ENCODE peak calls at places on chromosome 14, in eight cellular contexts. P, N, E, A, H, R, S and O are unnamed samples.

GRCh38 chr14:26293909-26294308 is 303.9 kb downstream of the NOVA1 start:
- DNase-seq in R (no peak), A (no peak), N (no peak), S (no peak), H (no peak), P (no peak), E (no peak), O (no peak)

GRCh38 chr14:50800032-50800431 is 30.9 kb downstream of the NIN start:
- DNase-seq in A (peak; percentile 45), R (no peak), S (no peak), E (no peak), P (peak; percentile 65), H (no peak), N (no peak), O (no peak)

GRCh38 chr14:78202976-78203375 is 32.8 kb downstream of the NRXN3 start:
- DNase-seq in H (no peak), P (no peak), N (no peak), R (no peak), S (no peak), A (no peak), E (peak; percentile 16), O (no peak)

GRCh38 chr14:67050892-67051291 is 138.3 kb upstream of the GARIN2 start:
- DNase-seq in H (no peak), S (no peak), P (no peak), E (no peak), N (no peak), R (no peak), A (no peak), O (no peak)

GRCh38 chr14:93156693-93157369 is 27.9 kb downstream of the MOAP1 start:
- DNase-seq in N (no peak), P (no peak), R (no peak), S (no peak), H (no peak), A (no peak), E (no peak), O (no peak)

GRCh38 chr14:30362369-30363218 is 196.4 kb upstream of the G2E3 start:
- DNase-seq in H (no peak), S (no peak), E (no peak), P (no peak), A (no peak), R (no peak), N (no peak), O (no peak)

GRCh38 chr14:91115986-91116385 is 2.1 kb downstream of the DGLUCY start:
- DNase-seq in H (no peak), A (no peak), E (no peak), P (no peak), N (no peak), S (no peak), R (no peak), O (no peak)

GRCh38 chr14:92154283-92154942 is 32.6 kb downstream of the CPSF2 start:
- DNase-seq in P (peak; percentile 57), E (no peak), R (no peak), A (peak; percentile 37), H (no peak), N (no peak), S (no peak), O (peak; percentile 26)

GRCh38 chr14:36579573-36580140 is 2.8 kb downstream of the NKX2-8 start:
- DNase-seq in H (peak; percentile 34), E (no peak), A (no peak), R (no peak), N (no peak), P (no peak), S (no peak), O (no peak)

GRCh38 chr14:67285876-67286452 is 44.7 kb downstream of the PALS1 start:
- DNase-seq in S (no peak), A (peak; percentile 61), E (peak; percentile 11), P (peak; percentile 62), H (no peak), N (peak; percentile 72), R (no peak), O (peak; percentile 75)

GRCh38 chr14:68976160-68977067 is 2.7 kb downstream of the ACTN1 start:
- DNase-seq in N (peak; percentile 40), R (no peak), S (no peak), P (peak; percentile 69), A (peak; percentile 50), E (peak; percentile 44), H (peak; percentile 37), O (peak; percentile 19)

GRCh38 chr14:99807413-99808132 is 14.4 kb downstream of the EML1 start:
- DNase-seq in A (peak; percentile 62), P (peak; percentile 75), S (no peak), H (no peak), E (no peak), R (no peak), N (peak; percentile 74), O (peak; percentile 14)

GRCh38 chr14:77307099-77307496 is 13.6 kb downstream of the POMT2 start:
- DNase-seq in E (peak; percentile 57), S (no peak), A (no peak), P (peak; percentile 41), N (no peak), H (peak; percentile 54), R (no peak), O (peak; percentile 36)

GRCh38 chr14:50874842-50875241 is 3.0 kb downstream of the ABHD12B start:
- DNase-seq in P (no peak), E (no peak), H (no peak), R (no peak), S (no peak), A (no peak), N (no peak), O (no peak)

GRCh38 chr14:68774771-68775613 is 17.9 kb downstream of the ZFP36L1 start:
- DNase-seq in N (no peak), A (peak; percentile 43), E (peak; percentile 90), R (no peak), S (peak; percentile 31), H (no peak), P (peak; percentile 89), O (no peak)

GRCh38 chr14:36646664-36647416 is 14.8 kb upstream of the PAX9 start:
- DNase-seq in S (no peak), E (peak; percentile 38), A (no peak), H (peak; percentile 69), P (peak; percentile 42), N (no peak), R (no peak), O (no peak)

GRCh38 chr14:99350751-99351150 is 78.8 kb upstream of the BCL11B start:
- DNase-seq in S (peak; percentile 58), P (no peak), E (no peak), R (no peak), H (no peak), N (no peak), A (peak; percentile 3), O (no peak)

GRCh38 chr14:95561001-95561412 is 26.2 kb downstream of the GLRX5 start:
- DNase-seq in H (peak; percentile 96), P (peak; percentile 80), S (peak; percentile 88), A (peak; percentile 82), E (peak; percentile 73), N (peak; percentile 88), R (peak; percentile 78), O (peak; percentile 95)

GRCh38 chr14:75554482-75554881 is 23.9 kb upstream of the FLVCR2 start:
- DNase-seq in S (no peak), N (peak; percentile 21), H (no peak), A (peak; percentile 24), P (peak; percentile 18), R (no peak), E (peak; percentile 74), O (peak; percentile 48)

GRCh38 chr14:67395876-67396189 is 16.1 kb downstream of the PLEK2 start:
- DNase-seq in E (no peak), H (no peak), P (peak; percentile 46), S (no peak), N (no peak), R (no peak), A (no peak), O (no peak)

GRCh38 chr14:78982551-78982950 is 812.4 kb downstream of the NRXN3 start:
- DNase-seq in A (peak; percentile 15), E (no peak), S (no peak), H (no peak), N (peak; percentile 49), P (no peak), R (no peak), O (peak; percentile 50)

GRCh38 chr14:73723411-73723798 is 9.2 kb upstream of the PNMA1 start:
- DNase-seq in R (no peak), P (peak; percentile 70), N (peak; percentile 60), E (no peak), A (peak; percentile 81), H (no peak), S (no peak), O (peak; percentile 67)
- H3K4me3 ChIP-seq in R (no peak overlapping the region), P (peak overlapping the region; percentile 56), N (no peak overlapping the region), E (no peak overlapping the region), A (peak overlapping the region; percentile 33), H (no peak overlapping the region), S (no peak overlapping the region), O (peak overlapping the region; percentile 25)

GRCh38 chr14:89617142-89617460 is 200.1 kb upstream of the FOXN3 start:
- DNase-seq in S (no peak), N (no peak), A (no peak), P (peak; percentile 8), H (no peak), E (no peak), R (no peak), O (no peak)

GRCh38 chr14:89617471-89618291 is 200.6 kb upstream of the FOXN3 start:
- DNase-seq in R (no peak), P (peak; percentile 76), H (peak; percentile 56), A (peak; percentile 71), N (peak; percentile 56), E (no peak), S (no peak), O (peak; percentile 66)

GRCh38 chr14:89615421-89615820 is 198.4 kb upstream of the FOXN3 start:
- DNase-seq in S (no peak), P (no peak), N (peak; percentile 50), E (no peak), H (no peak), R (no peak), A (no peak), O (peak; percentile 40)

GRCh38 chr14:89618309-89618708 is 201.3 kb upstream of the FOXN3 start:
- DNase-seq in H (no peak), E (no peak), P (peak; percentile 64), A (peak; percentile 44), R (no peak), N (no peak), S (no peak), O (peak; percentile 30)

GRCh38 chr14:89616425-89617141 is 199.6 kb upstream of the FOXN3 start:
- DNase-seq in R (no peak), P (peak; percentile 62), H (no peak), S (no peak), A (peak; percentile 31), E (no peak), N (peak; percentile 49), O (peak; percentile 77)
- H3K4me3 ChIP-seq in R (no peak overlapping the region), P (no peak overlapping the region), H (no peak overlapping the region), S (peak overlapping the region; percentile 63), A (no peak overlapping the region), E (no peak overlapping the region), N (peak overlapping the region; percentile 9), O (no peak overlapping the region)

GRCh38 chr14:73242274-73242960 is 5.1 kb downstream of the PAPLN start:
- DNase-seq in S (no peak), A (peak; percentile 25), R (no peak), N (peak; percentile 37), E (no peak), P (no peak), H (no peak), O (peak; percentile 51)
- H3K4me3 ChIP-seq in S (peak overlapping the region; percentile 8), A (no peak overlapping the region), R (no peak overlapping the region), N (no peak overlapping the region), E (no peak overlapping the region), P (no peak overlapping the region), H (no peak overlapping the region), O (no peak overlapping the region)

DNA sequence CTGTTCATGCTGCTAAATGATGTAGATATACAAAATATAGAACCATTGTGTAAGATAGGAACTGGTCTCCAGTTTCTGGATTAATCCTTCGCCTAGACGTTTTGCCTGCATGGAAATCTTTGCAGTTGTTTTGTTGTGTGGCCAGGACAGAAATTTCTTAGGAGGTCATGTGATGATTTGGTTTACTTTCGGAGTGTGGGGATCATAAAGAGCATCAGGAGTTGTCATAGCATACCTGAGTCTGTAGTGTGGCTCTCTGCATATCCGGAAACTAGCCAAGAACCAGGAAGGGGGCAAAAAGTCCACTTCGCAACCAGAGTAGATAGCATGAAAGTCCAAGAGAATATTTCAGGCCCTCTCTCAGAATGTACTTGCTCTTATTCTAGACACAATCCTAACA is 3.1 kb downstream of the SAMD4A start:
- DNase-seq in P (no peak), H (no peak), S (no peak), E (no peak), N (no peak), A (no peak), R (no peak), O (no peak)
- H3K4me3 ChIP-seq in P (peak overlapping the region; percentile 92), H (no peak overlapping the region), S (no peak overlapping the region), E (peak overlapping the region; percentile 18), N (peak overlapping the region; percentile 95), A (peak overlapping the region; percentile 22), R (no peak overlapping the region), O (peak overlapping the region; percentile 22)